ENCODE peak calls at places on chromosomes 13 and 19, in six cellular contexts. M is trophoblast cell, V is mesenchymal stem cell, A is neuronal stem cell, J is H9, E is H1. B is an unnamed sample.

GRCh38 chr13:102089177-102089576 is 312.7 kb downstream of the FGF14 start:
- DNase-seq in E (no peak), J (no peak), A (no peak), M (peak; percentile 49), V (peak; percentile 4), B (no peak)

GRCh38 chr13:81770868-81771505 is 1430.1 kb upstream of the SPRY2 start:
- DNase-seq in M (no peak), V (no peak), A (no peak), E (no peak), J (no peak), B (no peak)

GRCh38 chr19:30450945-30451344 is 78.8 kb downstream of the ZNF536 start:
- DNase-seq in M (no peak), A (no peak), E (no peak), V (no peak), J (no peak), B (no peak)

GRCh38 chr19:18193388-18194207 is 580 bp downstream of the MPV17L2 start:
- DNase-seq in V (peak; percentile 38), E (no peak), M (no peak), A (no peak), J (no peak), B (no peak)

GRCh38 chr19:24073807-24074206 is 13.2 kb upstream of the ZNF254 start:
- DNase-seq in V (no peak), A (no peak), E (no peak), J (no peak), M (peak; percentile 98), B (no peak)

GRCh38 chr19:40445006-40445312 is 824 bp upstream of the SERTAD3 start:
- DNase-seq in E (no peak), J (no peak), A (no peak), M (no peak), V (no peak), B (no peak)

GRCh38 chr19:33419763-33420080 is 46.2 kb downstream of the CEBPG start:
- DNase-seq in J (peak; percentile 76), V (no peak), M (no peak), E (peak; percentile 79), A (peak; percentile 54), B (no peak)

GRCh38 chr13:101767096-101767495 is 314.6 kb downstream of the ITGBL1 start:
- DNase-seq in M (no peak), V (no peak), A (no peak), J (no peak), E (no peak), B (no peak)

GRCh38 chr19:56167064-56167578 is 8.7 kb upstream of the GALP start:
- DNase-seq in E (no peak), A (peak; percentile 42), M (peak; percentile 11), V (peak; percentile 11), J (no peak), B (no peak)

GRCh38 chr19:1125601-1126533 is 22.1 kb downstream of the GPX4 start:
- DNase-seq in J (no peak), E (no peak), M (no peak), A (no peak), V (no peak), B (peak; percentile 41)

DNA sequence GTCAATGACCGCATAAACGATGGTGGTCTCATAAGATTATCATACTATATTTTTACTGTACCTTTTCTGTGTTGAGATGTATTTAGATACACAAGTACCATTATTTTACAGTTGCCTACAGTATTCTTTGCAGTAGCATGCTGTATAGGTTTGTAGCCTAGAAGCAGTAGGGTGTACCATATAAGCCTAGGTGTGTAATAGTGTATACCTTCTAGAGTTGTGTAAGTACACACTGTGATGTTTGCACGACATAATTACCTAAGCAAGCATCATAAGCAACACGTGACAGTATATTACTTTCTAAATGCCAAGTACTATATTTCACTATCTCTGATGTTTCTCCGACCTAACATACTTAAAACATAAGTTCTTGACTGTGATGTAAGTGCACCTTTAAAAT is 2.7 kb downstream of the LPAR6 start:
- DNase-seq in V (no peak), E (no peak), J (no peak), M (no peak), A (no peak), B (no peak)
- H3K14ac ChIP-seq in V (no peak overlapping the region), E (no peak overlapping the region), J (no peak overlapping the region), M (no peak overlapping the region), A (no peak overlapping the region), B (no peak overlapping the region)

GRCh38 chr13:40895715-40896184 is 106.3 kb downstream of the SLC25A15 start:
- DNase-seq in M (no peak), J (no peak), E (no peak), A (no peak), V (no peak), B (no peak)

GRCh38 chr13:40897058-40897457 is 107.6 kb downstream of the SLC25A15 start:
- DNase-seq in J (no peak), M (no peak), E (no peak), V (no peak), A (no peak), B (no peak)

DNA sequence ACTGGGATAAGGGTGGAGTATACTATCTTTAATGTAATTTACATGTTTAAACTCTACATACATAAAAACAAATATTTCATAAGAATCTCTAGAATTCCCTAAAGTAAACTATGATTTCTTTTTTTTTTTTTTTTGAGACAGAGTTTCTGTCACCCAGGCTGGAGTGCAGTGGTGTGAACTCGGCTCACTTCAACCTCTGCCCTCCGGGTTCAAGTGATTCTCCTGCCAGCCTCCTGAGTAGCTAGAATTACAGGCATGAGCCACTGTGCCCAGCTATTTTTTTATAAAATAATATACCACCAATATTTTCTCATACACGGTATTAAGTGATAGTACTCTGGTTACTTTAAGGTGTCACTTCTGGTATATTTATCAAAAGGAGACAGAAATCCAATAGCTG is 105.8 kb downstream of the SLC25A15 start:
- DNase-seq in J (no peak), M (no peak), A (no peak), V (no peak), E (no peak), B (no peak)
- H3K14ac ChIP-seq in J (no peak overlapping the region), M (no peak overlapping the region), A (no peak overlapping the region), V (no peak overlapping the region), E (no peak overlapping the region), B (no peak overlapping the region)

DNA sequence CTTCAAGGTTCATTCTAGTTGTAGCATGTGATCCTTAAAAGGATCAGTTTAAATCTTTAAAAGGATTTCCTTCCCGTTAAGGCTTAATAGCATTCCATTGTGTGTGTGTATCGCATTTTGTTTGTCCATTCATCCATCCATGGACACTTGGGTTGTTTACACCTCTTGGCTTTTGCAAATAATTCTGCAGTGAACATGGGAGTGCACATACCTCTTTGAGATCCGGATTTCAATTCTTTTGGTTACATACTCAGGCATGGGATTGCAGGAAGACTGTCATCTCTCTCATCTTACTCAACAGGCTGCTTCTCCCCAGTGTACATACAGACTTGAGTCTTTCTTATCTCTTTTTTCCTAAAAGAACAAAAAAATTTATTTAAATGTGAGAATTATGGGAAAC is 1.2 kb downstream of the RNF113B start:
- DNase-seq in A (no peak), J (no peak), M (no peak), V (peak; percentile 85), E (no peak), B (peak; percentile 63)
- H3K14ac ChIP-seq in A (no peak overlapping the region), J (no peak overlapping the region), M (no peak overlapping the region), V (no peak overlapping the region), E (no peak overlapping the region), B (peak overlapping the region; percentile 23)

GRCh38 chr13:20168396-20168795 is 7.5 kb upstream of the GJA3 start:
- DNase-seq in E (no peak), J (no peak), M (no peak), V (no peak), A (no peak), B (no peak)
- H3K14ac ChIP-seq in E (no peak overlapping the region), J (no peak overlapping the region), M (no peak overlapping the region), V (no peak overlapping the region), A (no peak overlapping the region), B (no peak overlapping the region)

B was measured in IMR-90.